ENCODE peak calls at places on chromosome 18, in six cellular contexts. One of them, this sample, is unnamed.

GRCh38 chr18:26584745-26585144 is 36.4 kb upstream of the KCTD1 start:
- DNase-seq in HFF-Myc: no peak
- DNase-seq in fibroblast of the aortic adventitia: no peak
- DNase-seq in GM12865: no peak
- DNase-seq in body of pancreas: no peak
- DNase-seq in ascending aorta: no peak
- DNase-seq in this sample: no peak

GRCh38 chr18:58813090-58813489 is 51.6 kb upstream of the ZNF532 start:
- DNase-seq in HFF-Myc: no peak
- DNase-seq in fibroblast of the aortic adventitia: no peak
- DNase-seq in GM12865: no peak
- DNase-seq in body of pancreas: no peak
- DNase-seq in ascending aorta: no peak
- DNase-seq in this sample: no peak

GRCh38 chr18:57466307-57466706 is 31.1 kb downstream of the ONECUT2 start:
- DNase-seq in HFF-Myc: no peak
- DNase-seq in fibroblast of the aortic adventitia: peak; percentile 17
- DNase-seq in GM12865: no peak
- DNase-seq in body of pancreas: no peak
- DNase-seq in ascending aorta: no peak
- DNase-seq in this sample: no peak

GRCh38 chr18:27017901-27018500 is 152.5 kb upstream of the AQP4 start:
- DNase-seq in HFF-Myc: no peak
- DNase-seq in fibroblast of the aortic adventitia: peak; percentile 1
- DNase-seq in GM12865: peak; percentile 30
- DNase-seq in body of pancreas: no peak
- DNase-seq in ascending aorta: no peak
- DNase-seq in this sample: no peak

GRCh38 chr18:14179306-14179705 is 47.1 kb upstream of the ZNF519 start:
- DNase-seq in HFF-Myc: no peak
- DNase-seq in fibroblast of the aortic adventitia: no peak
- DNase-seq in GM12865: no peak
- DNase-seq in body of pancreas: no peak
- DNase-seq in ascending aorta: no peak
- DNase-seq in this sample: no peak

GRCh38 chr18:59818769-59819168 is 81.0 kb upstream of the PMAIP1 start:
- DNase-seq in HFF-Myc: no peak
- DNase-seq in fibroblast of the aortic adventitia: no peak
- DNase-seq in GM12865: no peak
- DNase-seq in body of pancreas: no peak
- DNase-seq in ascending aorta: no peak
- DNase-seq in this sample: no peak

GRCh38 chr18:49988733-49989132 is 175.4 kb upstream of the ACAA2 start:
- DNase-seq in HFF-Myc: no peak
- DNase-seq in fibroblast of the aortic adventitia: no peak
- DNase-seq in GM12865: no peak
- DNase-seq in body of pancreas: no peak
- DNase-seq in ascending aorta: no peak
- DNase-seq in this sample: no peak

GRCh38 chr18:1585881-1586488 is 681.3 kb downstream of the ADCYAP1 start:
- DNase-seq in HFF-Myc: peak; percentile 15
- DNase-seq in fibroblast of the aortic adventitia: peak; percentile 58
- DNase-seq in GM12865: peak; percentile 21
- DNase-seq in body of pancreas: no peak
- DNase-seq in ascending aorta: no peak
- DNase-seq in this sample: no peak

GRCh38 chr18:468841-469796 is 31.4 kb downstream of the COLEC12 start:
- DNase-seq in HFF-Myc: peak; percentile 74
- DNase-seq in fibroblast of the aortic adventitia: no peak
- DNase-seq in GM12865: no peak
- DNase-seq in body of pancreas: no peak
- DNase-seq in ascending aorta: no peak
- DNase-seq in this sample: no peak

GRCh38 chr18:11163668-11164067 is 14.3 kb upstream of the PIEZO2 start:
- DNase-seq in HFF-Myc: no peak
- DNase-seq in fibroblast of the aortic adventitia: no peak
- DNase-seq in GM12865: peak; percentile 23
- DNase-seq in body of pancreas: peak; percentile 33
- DNase-seq in ascending aorta: no peak
- DNase-seq in this sample: peak; percentile 20

GRCh38 chr18:44781890-44782289 is 101.2 kb downstream of the SETBP1 start:
- DNase-seq in HFF-Myc: peak; percentile 9
- DNase-seq in fibroblast of the aortic adventitia: peak; percentile 85
- DNase-seq in GM12865: no peak
- DNase-seq in body of pancreas: no peak
- DNase-seq in ascending aorta: no peak
- DNase-seq in this sample: no peak

GRCh38 chr18:5894613-5895299 is 566 bp downstream of the TMEM200C start:
- DNase-seq in HFF-Myc: no peak
- DNase-seq in fibroblast of the aortic adventitia: no peak
- DNase-seq in GM12865: no peak
- DNase-seq in body of pancreas: peak; percentile 11
- DNase-seq in ascending aorta: no peak
- DNase-seq in this sample: peak; percentile 45

GRCh38 chr18:59881728-59882685 is 17.8 kb upstream of the PMAIP1 start:
- DNase-seq in HFF-Myc: no peak
- DNase-seq in fibroblast of the aortic adventitia: peak; percentile 53
- DNase-seq in GM12865: peak; percentile 57
- DNase-seq in body of pancreas: no peak
- DNase-seq in ascending aorta: no peak
- DNase-seq in this sample: no peak

GRCh38 chr18:23314672-23315071 is 138.4 kb upstream of the RIOK3 start:
- DNase-seq in HFF-Myc: no peak
- DNase-seq in fibroblast of the aortic adventitia: no peak
- DNase-seq in GM12865: no peak
- DNase-seq in body of pancreas: no peak
- DNase-seq in ascending aorta: no peak
- DNase-seq in this sample: no peak

GRCh38 chr18:45467307-45467706 is 148.0 kb upstream of the SLC14A2 start:
- DNase-seq in HFF-Myc: no peak
- DNase-seq in fibroblast of the aortic adventitia: no peak
- DNase-seq in GM12865: peak; percentile 3
- DNase-seq in body of pancreas: no peak
- DNase-seq in ascending aorta: no peak
- DNase-seq in this sample: no peak

GRCh38 chr18:76838182-76838581 is 15.8 kb downstream of the ZNF236 start:
- DNase-seq in HFF-Myc: no peak
- DNase-seq in fibroblast of the aortic adventitia: peak; percentile 27
- DNase-seq in GM12865: no peak
- DNase-seq in body of pancreas: no peak
- DNase-seq in ascending aorta: no peak
- DNase-seq in this sample: no peak

GRCh38 chr18:11320981-11321380 is 171.6 kb upstream of the PIEZO2 start:
- DNase-seq in HFF-Myc: peak; percentile 90
- DNase-seq in fibroblast of the aortic adventitia: peak; percentile 24
- DNase-seq in GM12865: peak; percentile 34
- DNase-seq in body of pancreas: no peak
- DNase-seq in ascending aorta: no peak
- DNase-seq in this sample: no peak

GRCh38 chr18:32425466-32425865 is 45.2 kb downstream of the GAREM1 start:
- DNase-seq in HFF-Myc: no peak
- DNase-seq in fibroblast of the aortic adventitia: peak; percentile 77
- DNase-seq in GM12865: no peak
- DNase-seq in body of pancreas: no peak
- DNase-seq in ascending aorta: no peak
- DNase-seq in this sample: no peak

GRCh38 chr18:61581578-61582204 is 248.5 kb downstream of the CDH20 start:
- DNase-seq in HFF-Myc: no peak
- DNase-seq in fibroblast of the aortic adventitia: peak; percentile 60
- DNase-seq in GM12865: peak; percentile 60
- DNase-seq in body of pancreas: peak; percentile 77
- DNase-seq in ascending aorta: peak; percentile 83
- DNase-seq in this sample: peak; percentile 71
- H3K4me3 ChIP-seq in HFF-Myc: peak overlapping the region; percentile 35
- H3K4me3 ChIP-seq in fibroblast of the aortic adventitia: peak overlapping the region; percentile 61
- H3K4me3 ChIP-seq in GM12865: no peak overlapping the region
- H3K4me3 ChIP-seq in body of pancreas: no peak overlapping the region
- H3K4me3 ChIP-seq in ascending aorta: peak overlapping the region; percentile 45
- H3K4me3 ChIP-seq in this sample: no peak overlapping the region

DNA sequence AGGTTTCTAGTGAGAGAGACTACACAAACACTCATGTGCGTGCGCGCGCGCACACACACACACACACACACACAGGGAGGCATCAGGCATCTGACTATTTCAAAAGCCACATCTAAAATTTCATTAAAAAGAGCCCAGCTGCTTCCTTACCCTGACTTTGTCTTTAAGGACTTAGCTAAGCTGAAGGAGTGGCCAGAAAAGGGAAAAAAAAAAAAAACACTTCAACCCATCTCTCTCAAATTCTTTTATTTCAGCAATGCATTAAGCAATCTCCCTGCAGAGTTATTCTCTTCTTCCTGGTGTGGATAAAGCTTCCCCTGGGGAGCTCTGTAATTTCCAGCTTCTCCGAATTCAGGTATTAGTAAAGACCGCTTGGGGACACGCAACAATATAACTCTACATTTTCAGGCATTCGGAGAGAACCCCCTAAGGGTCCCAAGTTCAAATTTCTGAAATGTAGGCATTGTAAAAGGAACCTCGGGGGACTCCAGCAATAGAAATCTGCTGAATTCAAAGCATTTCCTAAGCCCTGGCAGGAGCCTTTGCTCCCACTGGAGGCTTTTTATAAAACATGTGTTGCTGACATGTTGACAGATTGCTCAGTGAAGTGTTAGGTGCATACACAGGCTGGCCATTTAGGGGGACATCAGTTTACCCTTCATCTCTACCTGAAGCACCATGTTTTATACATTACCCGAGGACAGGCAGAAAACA is 66.9 kb downstream of the ZNF521 start:
- DNase-seq in HFF-Myc: no peak
- DNase-seq in fibroblast of the aortic adventitia: peak; percentile 79
- DNase-seq in GM12865: no peak
- DNase-seq in body of pancreas: no peak
- DNase-seq in ascending aorta: no peak
- DNase-seq in this sample: no peak
- H3K4me3 ChIP-seq in HFF-Myc: no peak overlapping the region
- H3K4me3 ChIP-seq in fibroblast of the aortic adventitia: no peak overlapping the region
- H3K4me3 ChIP-seq in GM12865: no peak overlapping the region
- H3K4me3 ChIP-seq in body of pancreas: no peak overlapping the region
- H3K4me3 ChIP-seq in ascending aorta: no peak overlapping the region
- H3K4me3 ChIP-seq in this sample: no peak overlapping the region

DNA sequence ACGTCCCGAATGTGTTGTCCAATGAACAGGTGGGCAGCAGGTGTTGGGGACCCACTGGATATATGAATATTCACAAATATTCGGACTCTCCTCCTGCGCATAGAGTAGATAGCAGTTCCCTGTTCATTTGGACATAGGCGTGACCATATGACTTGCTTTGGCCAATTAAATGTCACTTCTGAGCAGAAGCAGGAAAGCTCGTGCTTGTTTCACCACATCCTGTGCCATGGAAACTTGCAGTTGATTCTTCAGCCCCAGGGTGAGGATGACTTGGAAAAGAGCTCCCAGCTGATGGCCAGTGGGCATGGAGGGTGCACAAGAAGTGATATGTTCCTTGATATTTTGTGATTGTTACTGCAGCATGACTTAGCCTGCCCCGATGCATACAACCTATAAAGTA is 52.6 kb downstream of the PTPRM start:
- DNase-seq in HFF-Myc: no peak
- DNase-seq in fibroblast of the aortic adventitia: peak; percentile 26
- DNase-seq in GM12865: no peak
- DNase-seq in body of pancreas: no peak
- DNase-seq in ascending aorta: no peak
- DNase-seq in this sample: no peak
- H3K4me3 ChIP-seq in HFF-Myc: no peak overlapping the region
- H3K4me3 ChIP-seq in fibroblast of the aortic adventitia: no peak overlapping the region
- H3K4me3 ChIP-seq in GM12865: no peak overlapping the region
- H3K4me3 ChIP-seq in body of pancreas: no peak overlapping the region
- H3K4me3 ChIP-seq in ascending aorta: no peak overlapping the region
- H3K4me3 ChIP-seq in this sample: no peak overlapping the region

DNA sequence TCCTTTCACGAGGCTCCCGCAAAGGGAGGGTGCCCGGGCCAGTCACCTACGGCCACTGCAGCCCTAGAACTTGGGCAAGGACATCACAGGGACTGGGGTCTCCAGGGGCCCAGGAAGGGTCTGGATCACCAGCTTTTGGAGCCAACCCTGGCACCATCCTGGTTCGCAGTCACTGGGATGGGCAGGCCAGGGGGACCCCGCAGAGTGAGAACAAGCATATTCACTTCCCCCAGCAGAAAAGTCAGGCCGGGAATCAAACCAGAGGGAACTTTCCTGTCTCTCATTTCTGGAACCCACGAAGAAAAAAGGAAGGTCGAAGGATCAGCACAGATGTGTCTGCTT is 15.4 kb downstream of the SMAD7 start:
- DNase-seq in HFF-Myc: no peak
- DNase-seq in fibroblast of the aortic adventitia: no peak
- DNase-seq in GM12865: no peak
- DNase-seq in body of pancreas: no peak
- DNase-seq in ascending aorta: no peak
- DNase-seq in this sample: no peak
- H3K4me3 ChIP-seq in HFF-Myc: no peak overlapping the region
- H3K4me3 ChIP-seq in fibroblast of the aortic adventitia: no peak overlapping the region
- H3K4me3 ChIP-seq in GM12865: peak overlapping the region; percentile 42
- H3K4me3 ChIP-seq in body of pancreas: no peak overlapping the region
- H3K4me3 ChIP-seq in ascending aorta: peak overlapping the region; percentile 32
- H3K4me3 ChIP-seq in this sample: peak overlapping the region; percentile 28

GRCh38 chr18:36296591-36297418 is 708 bp upstream of the FHOD3 start:
- DNase-seq in HFF-Myc: peak; percentile 27
- DNase-seq in fibroblast of the aortic adventitia: peak; percentile 82
- DNase-seq in GM12865: peak; percentile 68
- DNase-seq in body of pancreas: peak; percentile 59
- DNase-seq in ascending aorta: peak; percentile 83
- DNase-seq in this sample: peak; percentile 81
- H3K4me3 ChIP-seq in HFF-Myc: peak overlapping the region; percentile 52
- H3K4me3 ChIP-seq in fibroblast of the aortic adventitia: peak overlapping the region; percentile 63
- H3K4me3 ChIP-seq in GM12865: peak overlapping the region; percentile 71
- H3K4me3 ChIP-seq in body of pancreas: peak overlapping the region; percentile 24
- H3K4me3 ChIP-seq in ascending aorta: peak overlapping the region; percentile 91
- H3K4me3 ChIP-seq in this sample: peak overlapping the region; percentile 33

GRCh38 chr18:74288730-74289129 is 3.0 kb downstream of the CYB5A start:
- DNase-seq in HFF-Myc: no peak
- DNase-seq in fibroblast of the aortic adventitia: peak; percentile 56
- DNase-seq in GM12865: no peak
- DNase-seq in body of pancreas: no peak
- DNase-seq in ascending aorta: no peak
- DNase-seq in this sample: no peak

GRCh38 chr18:74289137-74289536 is 2.6 kb downstream of the CYB5A start:
- DNase-seq in HFF-Myc: no peak
- DNase-seq in fibroblast of the aortic adventitia: peak; percentile 68
- DNase-seq in GM12865: no peak
- DNase-seq in body of pancreas: no peak
- DNase-seq in ascending aorta: no peak
- DNase-seq in this sample: no peak

GRCh38 chr18:74286106-74286856 is 5.5 kb downstream of the CYB5A start:
- DNase-seq in HFF-Myc: no peak
- DNase-seq in fibroblast of the aortic adventitia: peak; percentile 26
- DNase-seq in GM12865: no peak
- DNase-seq in body of pancreas: peak; percentile 69
- DNase-seq in ascending aorta: no peak
- DNase-seq in this sample: no peak

GRCh38 chr18:74289946-74290478 is 1.8 kb downstream of the CYB5A start:
- DNase-seq in HFF-Myc: no peak
- DNase-seq in fibroblast of the aortic adventitia: no peak
- DNase-seq in GM12865: no peak
- DNase-seq in body of pancreas: no peak
- DNase-seq in ascending aorta: no peak
- DNase-seq in this sample: no peak

GRCh38 chr18:74288041-74288440 is 3.7 kb downstream of the CYB5A start:
- DNase-seq in HFF-Myc: no peak
- DNase-seq in fibroblast of the aortic adventitia: no peak
- DNase-seq in GM12865: no peak
- DNase-seq in body of pancreas: no peak
- DNase-seq in ascending aorta: no peak
- DNase-seq in this sample: no peak
- H3K4me3 ChIP-seq in HFF-Myc: no peak overlapping the region
- H3K4me3 ChIP-seq in fibroblast of the aortic adventitia: no peak overlapping the region
- H3K4me3 ChIP-seq in GM12865: no peak overlapping the region
- H3K4me3 ChIP-seq in body of pancreas: no peak overlapping the region
- H3K4me3 ChIP-seq in ascending aorta: no peak overlapping the region
- H3K4me3 ChIP-seq in this sample: no peak overlapping the region

GRCh38 chr18:48933578-48934399 is 17.0 kb downstream of the SMAD7 start:
- DNase-seq in HFF-Myc: no peak
- DNase-seq in fibroblast of the aortic adventitia: no peak
- DNase-seq in GM12865: peak; percentile 37
- DNase-seq in body of pancreas: no peak
- DNase-seq in ascending aorta: no peak
- DNase-seq in this sample: no peak
- H3K4me3 ChIP-seq in HFF-Myc: no peak overlapping the region
- H3K4me3 ChIP-seq in fibroblast of the aortic adventitia: peak overlapping the region; percentile 40
- H3K4me3 ChIP-seq in GM12865: peak overlapping the region; percentile 42
- H3K4me3 ChIP-seq in body of pancreas: no peak overlapping the region
- H3K4me3 ChIP-seq in ascending aorta: peak overlapping the region; percentile 24
- H3K4me3 ChIP-seq in this sample: no peak overlapping the region